ENCODE peak calls at places on chromosomes 2 and 18, in nine cellular contexts. One of them, this sample, is unnamed.

GRCh38 chr18:59609654-59610053 is 87.6 kb downstream of the CCBE1 start:
- DNase-seq in fibroblast of lung: no peak
- DNase-seq in left ventricle myocardium inferior: no peak
- DNase-seq in A549: no peak
- DNase-seq in tibial artery: no peak
- DNase-seq in WERI-Rb-1: no peak
- DNase-seq in ovary: no peak
- DNase-seq in HCT116: no peak
- DNase-seq in esophagus muscularis mucosa: no peak
- DNase-seq in this sample: no peak

GRCh38 chr2:48508461-48509124 is 21.4 kb upstream of the STON1 start:
- DNase-seq in WERI-Rb-1: peak
- DNase-seq in HCT116: no peak
- DNase-seq in fibroblast of lung: peak
- DNase-seq in A549: no peak
- DNase-seq in ovary: no peak
- DNase-seq in left ventricle myocardium inferior: no peak
- DNase-seq in esophagus muscularis mucosa: no peak
- DNase-seq in tibial artery: no peak
- DNase-seq in this sample: no peak

GRCh38 chr2:138722316-138722715 is 57.9 kb downstream of the NXPH2 start:
- DNase-seq in A549: no peak
- DNase-seq in left ventricle myocardium inferior: no peak
- DNase-seq in ovary: no peak
- DNase-seq in esophagus muscularis mucosa: peak
- DNase-seq in tibial artery: no peak
- DNase-seq in fibroblast of lung: peak
- DNase-seq in WERI-Rb-1: no peak
- DNase-seq in HCT116: no peak
- DNase-seq in this sample: no peak

GRCh38 chr2:229463941-229464340 is 192.9 kb upstream of the PID1 start:
- DNase-seq in fibroblast of lung: no peak
- DNase-seq in esophagus muscularis mucosa: no peak
- DNase-seq in WERI-Rb-1: no peak
- DNase-seq in HCT116: no peak
- DNase-seq in ovary: no peak
- DNase-seq in tibial artery: no peak
- DNase-seq in A549: no peak
- DNase-seq in left ventricle myocardium inferior: no peak
- DNase-seq in this sample: no peak

GRCh38 chr2:137705296-137705695 is 259.0 kb upstream of the HNMT start:
- DNase-seq in tibial artery: no peak
- DNase-seq in A549: no peak
- DNase-seq in esophagus muscularis mucosa: no peak
- DNase-seq in fibroblast of lung: peak
- DNase-seq in WERI-Rb-1: no peak
- DNase-seq in HCT116: no peak
- DNase-seq in ovary: no peak
- DNase-seq in left ventricle myocardium inferior: no peak
- DNase-seq in this sample: no peak

GRCh38 chr2:48914477-48915077 is 159.1 kb upstream of the LHCGR start:
- DNase-seq in ovary: no peak
- DNase-seq in HCT116: no peak
- DNase-seq in WERI-Rb-1: no peak
- DNase-seq in left ventricle myocardium inferior: no peak
- DNase-seq in fibroblast of lung: no peak
- DNase-seq in esophagus muscularis mucosa: peak
- DNase-seq in A549: no peak
- DNase-seq in tibial artery: no peak
- DNase-seq in this sample: no peak

GRCh38 chr2:63050186-63050915 is at the start of gene OTX1:
- DNase-seq in HCT116: peak
- DNase-seq in WERI-Rb-1: peak
- DNase-seq in fibroblast of lung: peak
- DNase-seq in ovary: peak
- DNase-seq in A549: peak
- DNase-seq in esophagus muscularis mucosa: no peak
- DNase-seq in tibial artery: no peak
- DNase-seq in left ventricle myocardium inferior: no peak
- DNase-seq in this sample: no peak

GRCh38 chr2:8676915-8677645 is 4.8 kb upstream of the ID2 start:
- DNase-seq in HCT116: no peak
- DNase-seq in fibroblast of lung: no peak
- DNase-seq in A549: no peak
- DNase-seq in tibial artery: peak
- DNase-seq in ovary: no peak
- DNase-seq in left ventricle myocardium inferior: no peak
- DNase-seq in esophagus muscularis mucosa: no peak
- DNase-seq in WERI-Rb-1: peak
- DNase-seq in this sample: peak

GRCh38 chr18:63253428-63254372 is 65.9 kb downstream of the BCL2 start:
- DNase-seq in tibial artery: no peak
- DNase-seq in A549: no peak
- DNase-seq in esophagus muscularis mucosa: peak
- DNase-seq in ovary: no peak
- DNase-seq in HCT116: no peak
- DNase-seq in WERI-Rb-1: no peak
- DNase-seq in left ventricle myocardium inferior: no peak
- DNase-seq in fibroblast of lung: peak
- DNase-seq in this sample: no peak

GRCh38 chr2:223523541-223523940 is 78.6 kb downstream of the SCG2 start:
- DNase-seq in left ventricle myocardium inferior: no peak
- DNase-seq in A549: no peak
- DNase-seq in tibial artery: no peak
- DNase-seq in WERI-Rb-1: no peak
- DNase-seq in fibroblast of lung: peak
- DNase-seq in ovary: no peak
- DNase-seq in HCT116: peak
- DNase-seq in esophagus muscularis mucosa: no peak
- DNase-seq in this sample: no peak

GRCh38 chr2:127909019-127909418 is 23.3 kb upstream of the AMMECR1L start:
- DNase-seq in esophagus muscularis mucosa: no peak
- DNase-seq in ovary: no peak
- DNase-seq in fibroblast of lung: no peak
- DNase-seq in WERI-Rb-1: peak
- DNase-seq in tibial artery: no peak
- DNase-seq in A549: no peak
- DNase-seq in HCT116: peak
- DNase-seq in left ventricle myocardium inferior: no peak
- DNase-seq in this sample: no peak

GRCh38 chr2:116435648-116436047 is 1378.8 kb upstream of the DDX18 start:
- DNase-seq in HCT116: no peak
- DNase-seq in A549: no peak
- DNase-seq in left ventricle myocardium inferior: no peak
- DNase-seq in ovary: no peak
- DNase-seq in esophagus muscularis mucosa: no peak
- DNase-seq in tibial artery: no peak
- DNase-seq in WERI-Rb-1: no peak
- DNase-seq in fibroblast of lung: no peak
- DNase-seq in this sample: no peak
- TF ChIP-seq CTCF in HCT116: no peak
- TF ChIP-seq CTCF in A549: no peak
- TF ChIP-seq CTCF in left ventricle myocardium inferior: no peak
- TF ChIP-seq CTCF in ovary: no peak
- TF ChIP-seq CTCF in esophagus muscularis mucosa: no peak
- TF ChIP-seq CTCF in tibial artery: no peak
- TF ChIP-seq CTCF in WERI-Rb-1: no peak
- TF ChIP-seq CTCF in fibroblast of lung: no peak
- TF ChIP-seq CTCF in this sample: no peak

GRCh38 chr2:134231296-134231964 is 22.4 kb upstream of the MGAT5 start:
- DNase-seq in A549: no peak
- DNase-seq in WERI-Rb-1: no peak
- DNase-seq in ovary: no peak
- DNase-seq in tibial artery: no peak
- DNase-seq in fibroblast of lung: no peak
- DNase-seq in left ventricle myocardium inferior: no peak
- DNase-seq in esophagus muscularis mucosa: no peak
- DNase-seq in HCT116: no peak
- DNase-seq in this sample: no peak

GRCh38 chr2:134231965-134232340 is 21.9 kb upstream of the MGAT5 start:
- DNase-seq in ovary: no peak
- DNase-seq in fibroblast of lung: peak
- DNase-seq in tibial artery: no peak
- DNase-seq in WERI-Rb-1: no peak
- DNase-seq in HCT116: no peak
- DNase-seq in A549: no peak
- DNase-seq in left ventricle myocardium inferior: no peak
- DNase-seq in esophagus muscularis mucosa: no peak
- DNase-seq in this sample: no peak

GRCh38 chr2:134233733-134234135 is 20.1 kb upstream of the MGAT5 start:
- DNase-seq in fibroblast of lung: no peak
- DNase-seq in left ventricle myocardium inferior: no peak
- DNase-seq in HCT116: no peak
- DNase-seq in WERI-Rb-1: no peak
- DNase-seq in ovary: no peak
- DNase-seq in esophagus muscularis mucosa: no peak
- DNase-seq in tibial artery: no peak
- DNase-seq in A549: no peak
- DNase-seq in this sample: no peak

GRCh38 chr2:134232868-134233732 is 20.8 kb upstream of the MGAT5 start:
- DNase-seq in ovary: no peak
- DNase-seq in WERI-Rb-1: no peak
- DNase-seq in fibroblast of lung: peak
- DNase-seq in esophagus muscularis mucosa: no peak
- DNase-seq in tibial artery: no peak
- DNase-seq in A549: no peak
- DNase-seq in HCT116: no peak
- DNase-seq in left ventricle myocardium inferior: no peak
- DNase-seq in this sample: no peak

DNA sequence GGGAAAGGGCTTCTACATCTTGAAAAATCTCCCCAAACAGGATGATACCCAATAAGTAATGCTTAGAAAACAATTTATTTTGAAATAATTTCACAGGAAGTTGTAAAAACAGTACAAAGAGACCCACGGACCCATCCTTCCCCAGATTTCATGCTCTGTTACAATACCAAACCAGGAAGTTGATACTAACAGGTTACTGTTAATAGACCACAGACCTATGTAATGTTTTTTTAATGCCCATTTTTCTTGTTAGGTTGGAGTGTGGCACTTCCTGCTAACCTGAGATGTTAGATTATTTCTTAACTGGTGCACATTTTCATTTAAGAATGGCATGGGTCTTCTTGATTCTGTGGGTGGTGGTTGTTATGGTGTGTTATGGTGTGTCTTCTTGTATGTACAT is 21.4 kb upstream of the MGAT5 start:
- DNase-seq in fibroblast of lung: no peak
- DNase-seq in left ventricle myocardium inferior: no peak
- DNase-seq in tibial artery: no peak
- DNase-seq in WERI-Rb-1: no peak
- DNase-seq in esophagus muscularis mucosa: no peak
- DNase-seq in HCT116: no peak
- DNase-seq in ovary: no peak
- DNase-seq in A549: no peak
- DNase-seq in this sample: no peak
- H3K27ac ChIP-seq in fibroblast of lung: no peak
- H3K27ac ChIP-seq in left ventricle myocardium inferior: peak
- H3K27ac ChIP-seq in tibial artery: no peak
- H3K27ac ChIP-seq in WERI-Rb-1: no peak
- H3K27ac ChIP-seq in esophagus muscularis mucosa: no peak
- H3K27ac ChIP-seq in HCT116: no peak
- H3K27ac ChIP-seq in ovary: no peak
- H3K27ac ChIP-seq in A549: no peak
- H3K27ac ChIP-seq in this sample: no peak

DNA sequence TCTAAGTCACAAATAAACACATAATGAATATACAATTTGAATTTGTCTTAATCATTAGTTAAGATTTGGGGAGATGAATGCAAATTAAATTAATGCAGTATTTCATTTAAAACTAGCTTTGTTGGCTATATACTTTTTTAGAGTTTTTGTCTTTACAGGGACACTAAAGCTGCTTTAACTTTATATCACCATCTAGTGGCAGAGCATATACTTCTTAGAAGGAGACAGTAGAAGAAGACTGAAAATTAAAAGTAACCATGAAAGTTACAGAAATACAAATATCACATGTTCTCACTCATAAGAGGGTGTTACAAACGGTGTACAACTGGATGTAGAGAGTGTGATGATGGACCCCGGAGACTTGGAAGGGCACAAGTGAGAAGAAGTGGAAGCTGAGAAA is 268.3 kb upstream of the NETO1 start:
- DNase-seq in esophagus muscularis mucosa: no peak
- DNase-seq in ovary: no peak
- DNase-seq in HCT116: no peak
- DNase-seq in fibroblast of lung: peak
- DNase-seq in A549: peak
- DNase-seq in WERI-Rb-1: no peak
- DNase-seq in tibial artery: no peak
- DNase-seq in left ventricle myocardium inferior: no peak
- DNase-seq in this sample: no peak
- TF ChIP-seq CTCF in esophagus muscularis mucosa: no peak
- TF ChIP-seq CTCF in ovary: no peak
- TF ChIP-seq CTCF in HCT116: no peak
- TF ChIP-seq CTCF in fibroblast of lung: no peak
- TF ChIP-seq CTCF in A549: peak
- TF ChIP-seq CTCF in WERI-Rb-1: peak
- TF ChIP-seq CTCF in tibial artery: no peak
- TF ChIP-seq CTCF in left ventricle myocardium inferior: peak
- TF ChIP-seq CTCF in this sample: no peak

GRCh38 chr2:10557506-10558265 is 109.6 kb upstream of the ODC1 start:
- DNase-seq in WERI-Rb-1: no peak
- DNase-seq in tibial artery: no peak
- DNase-seq in left ventricle myocardium inferior: no peak
- DNase-seq in ovary: no peak
- DNase-seq in fibroblast of lung: no peak
- DNase-seq in HCT116: no peak
- DNase-seq in A549: no peak
- DNase-seq in esophagus muscularis mucosa: no peak
- DNase-seq in this sample: no peak

GRCh38 chr2:10555810-10556111 is 107.6 kb upstream of the ODC1 start:
- DNase-seq in WERI-Rb-1: no peak
- DNase-seq in HCT116: no peak
- DNase-seq in fibroblast of lung: no peak
- DNase-seq in left ventricle myocardium inferior: no peak
- DNase-seq in esophagus muscularis mucosa: no peak
- DNase-seq in ovary: no peak
- DNase-seq in A549: no peak
- DNase-seq in tibial artery: no peak
- DNase-seq in this sample: no peak

GRCh38 chr2:10554961-10555809 is 107.1 kb upstream of the ODC1 start:
- DNase-seq in left ventricle myocardium inferior: no peak
- DNase-seq in tibial artery: no peak
- DNase-seq in WERI-Rb-1: no peak
- DNase-seq in ovary: no peak
- DNase-seq in A549: no peak
- DNase-seq in esophagus muscularis mucosa: no peak
- DNase-seq in HCT116: no peak
- DNase-seq in fibroblast of lung: no peak
- DNase-seq in this sample: peak

GRCh38 chr2:10558281-10559030 is 110.3 kb upstream of the ODC1 start:
- DNase-seq in HCT116: no peak
- DNase-seq in tibial artery: no peak
- DNase-seq in fibroblast of lung: no peak
- DNase-seq in WERI-Rb-1: no peak
- DNase-seq in left ventricle myocardium inferior: no peak
- DNase-seq in A549: no peak
- DNase-seq in esophagus muscularis mucosa: no peak
- DNase-seq in ovary: no peak
- DNase-seq in this sample: peak

GRCh38 chr2:10556271-10557140 is 108.4 kb upstream of the ODC1 start:
- DNase-seq in left ventricle myocardium inferior: no peak
- DNase-seq in WERI-Rb-1: no peak
- DNase-seq in HCT116: no peak
- DNase-seq in esophagus muscularis mucosa: no peak
- DNase-seq in tibial artery: no peak
- DNase-seq in fibroblast of lung: no peak
- DNase-seq in ovary: no peak
- DNase-seq in A549: no peak
- DNase-seq in this sample: no peak
- H3K27ac ChIP-seq in left ventricle myocardium inferior: no peak
- H3K27ac ChIP-seq in WERI-Rb-1: no peak
- H3K27ac ChIP-seq in HCT116: no peak
- H3K27ac ChIP-seq in esophagus muscularis mucosa: no peak
- H3K27ac ChIP-seq in tibial artery: no peak
- H3K27ac ChIP-seq in fibroblast of lung: no peak
- H3K27ac ChIP-seq in ovary: no peak
- H3K27ac ChIP-seq in A549: no peak
- H3K27ac ChIP-seq in this sample: no peak

This sample was measured in vagina.